ENCODE peak calls at places on chromosomes 1 and 21, in eight cellular contexts. R, L, S, Z, I, O, Y and U are unnamed samples.

GRCh38 chr1:159864262-159864661 is 1.8 kb upstream of the VSIG8 start:
- DNase-seq in R (no peak), L (no peak), S (no peak), Z (no peak), I (no peak), O (no peak), Y (no peak), U (no peak)

GRCh38 chr21:36310016-36310415 is 10.0 kb upstream of the MORC3 start:
- DNase-seq in R (peak), L (no peak), S (no peak), Z (no peak), I (no peak), O (no peak), Y (no peak), U (no peak)

GRCh38 chr1:207925210-207925609 is 14.3 kb upstream of the CD34 start:
- DNase-seq in R (no peak), L (peak), S (peak), Z (no peak), I (peak), O (no peak), Y (no peak), U (peak)

GRCh38 chr1:56451491-56451890 is 127.9 kb downstream of the PLPP3 start:
- DNase-seq in R (no peak), L (no peak), S (no peak), Z (no peak), I (no peak), O (no peak), Y (no peak), U (no peak)

GRCh38 chr1:50959303-50959912 is 659 bp downstream of the FAF1 start:
- DNase-seq in R (no peak), L (peak), S (no peak), Z (no peak), I (no peak), O (no peak), Y (no peak), U (peak)

GRCh38 chr1:151009206-151009587 is 948 bp downstream of the PRUNE1 start:
- DNase-seq in R (no peak), L (peak), S (no peak), Z (no peak), I (no peak), O (no peak), Y (no peak), U (no peak)

GRCh38 chr1:204702552-204703270 is 17.2 kb upstream of the LRRN2 start:
- DNase-seq in R (no peak), L (no peak), S (no peak), Z (no peak), I (no peak), O (no peak), Y (no peak), U (no peak)

GRCh38 chr1:226870026-226870322 is 442 bp upstream of the PSEN2 start:
- DNase-seq in R (no peak), L (no peak), S (no peak), Z (no peak), I (no peak), O (no peak), Y (no peak), U (no peak)

GRCh38 chr1:3968851-3969250 is 68.8 kb upstream of the C1orf174 start:
- DNase-seq in R (no peak), L (no peak), S (no peak), Z (no peak), I (peak), O (no peak), Y (no peak), U (no peak)

GRCh38 chr1:166164646-166164994 is 2.2 kb downstream of the FAM78B start:
- DNase-seq in R (no peak), L (no peak), S (no peak), Z (no peak), I (no peak), O (no peak), Y (no peak), U (no peak)

GRCh38 chr21:41612674-41613250 is 104.8 kb upstream of the TMPRSS2 start:
- DNase-seq in R (no peak), L (peak), S (peak), Z (peak), I (peak), O (peak), Y (peak), U (peak)

GRCh38 chr1:168112673-168113305 is 23.9 kb downstream of the GPR161 start:
- DNase-seq in R (peak), L (peak), S (no peak), Z (no peak), I (no peak), O (no peak), Y (no peak), U (peak)

GRCh38 chr1:179589524-179589923 is 2.1 kb upstream of the TDRD5 start:
- DNase-seq in R (no peak), L (no peak), S (no peak), Z (no peak), I (no peak), O (no peak), Y (no peak), U (no peak)

GRCh38 chr1:96538001-96538649 is 183.5 kb upstream of the PTBP2 start:
- DNase-seq in R (no peak), L (peak), S (no peak), Z (no peak), I (peak), O (no peak), Y (peak), U (peak)

GRCh38 chr1:29162476-29163138 is 19.1 kb downstream of the SRSF4 start:
- DNase-seq in R (no peak), L (no peak), S (no peak), Z (no peak), I (no peak), O (no peak), Y (no peak), U (no peak)

GRCh38 chr1:179329862-179330261 is 35.9 kb upstream of the AXDND1 start:
- DNase-seq in R (no peak), L (no peak), S (no peak), Z (no peak), I (no peak), O (no peak), Y (no peak), U (no peak)

GRCh38 chr21:39345440-39345839 is 3.4 kb downstream of the HMGN1 start:
- DNase-seq in R (no peak), L (no peak), S (no peak), Z (no peak), I (no peak), O (no peak), Y (no peak), U (no peak)

GRCh38 chr1:65467536-65467935 is 47.1 kb downstream of the LEPR start:
- DNase-seq in R (no peak), L (peak), S (no peak), Z (no peak), I (peak), O (no peak), Y (no peak), U (no peak)

GRCh38 chr1:42335809-42336518 is 929 bp upstream of the FOXJ3 start:
- DNase-seq in R (no peak), L (peak), S (no peak), Z (peak), I (no peak), O (no peak), Y (no peak), U (no peak)

GRCh38 chr1:246425139-246425794 is 81.8 kb downstream of the SMYD3 start:
- DNase-seq in R (no peak), L (no peak), S (no peak), Z (no peak), I (no peak), O (no peak), Y (no peak), U (no peak)

GRCh38 chr1:68904472-68904871 is 407.6 kb upstream of the DEPDC1 start:
- DNase-seq in R (no peak), L (peak), S (no peak), Z (no peak), I (peak), O (no peak), Y (no peak), U (no peak)

GRCh38 chr1:244435562-244436205 is 16.0 kb downstream of the ADSS2 start:
- DNase-seq in R (peak), L (peak), S (no peak), Z (no peak), I (no peak), O (no peak), Y (no peak), U (no peak)

GRCh38 chr21:45570826-45571601 is 28.8 kb upstream of the SLC19A1 start:
- DNase-seq in R (no peak), L (peak), S (no peak), Z (no peak), I (no peak), O (no peak), Y (no peak), U (no peak)

GRCh38 chr1:206797534-206798383 is 25.5 kb upstream of the IL10 start:
- DNase-seq in R (no peak), L (no peak), S (no peak), Z (no peak), I (peak), O (no peak), Y (peak), U (peak)

GRCh38 chr1:166884040-166884642 is 8.1 kb upstream of the TADA1 start:
- DNase-seq in R (peak), L (peak), S (peak), Z (peak), I (peak), O (peak), Y (peak), U (peak)

GRCh38 chr1:42735477-42736105 is 4.4 kb downstream of the CLDN19 start:
- DNase-seq in R (no peak), L (no peak), S (no peak), Z (no peak), I (no peak), O (no peak), Y (no peak), U (no peak)

GRCh38 chr1:75615664-75616435 is 4.9 kb upstream of the SLC44A5 start:
- DNase-seq in R (no peak), L (peak), S (no peak), Z (no peak), I (peak), O (peak), Y (peak), U (no peak)

GRCh38 chr1:224170748-224171478 is 12.1 kb upstream of the DEGS1 start:
- DNase-seq in R (no peak), L (peak), S (no peak), Z (no peak), I (peak), O (no peak), Y (no peak), U (peak)

GRCh38 chr1:162215902-162216301 is 146.4 kb downstream of the NOS1AP start:
- DNase-seq in R (no peak), L (no peak), S (no peak), Z (no peak), I (no peak), O (no peak), Y (no peak), U (no peak)

GRCh38 chr1:228177936-228178710 is 12.5 kb downstream of the IBA57 start:
- DNase-seq in R (no peak), L (no peak), S (no peak), Z (no peak), I (no peak), O (no peak), Y (no peak), U (no peak)

GRCh38 chr1:157270705-157271274 is 132.6 kb upstream of the ETV3 start:
- DNase-seq in R (no peak), L (no peak), S (no peak), Z (no peak), I (peak), O (no peak), Y (no peak), U (no peak)

GRCh38 chr1:91853397-91853796 is 32.6 kb downstream of the TGFBR3 start:
- DNase-seq in R (no peak), L (no peak), S (no peak), Z (no peak), I (no peak), O (no peak), Y (no peak), U (no peak)

GRCh38 chr1:162223488-162223887 is 153.2 kb downstream of the SPATA46 start:
- DNase-seq in R (no peak), L (no peak), S (no peak), Z (no peak), I (no peak), O (no peak), Y (no peak), U (no peak)

GRCh38 chr1:229108598-229109201 is 162.2 kb upstream of the RAB4A start:
- DNase-seq in R (no peak), L (no peak), S (no peak), Z (no peak), I (peak), O (no peak), Y (no peak), U (no peak)

GRCh38 chr1:109821831-109822745 is 58.4 kb upstream of the EPS8L3 start:
- DNase-seq in R (no peak), L (peak), S (no peak), Z (no peak), I (peak), O (no peak), Y (no peak), U (no peak)

GRCh38 chr21:36790616-36791015 is 91.7 kb downstream of the SIM2 start:
- DNase-seq in R (no peak), L (no peak), S (no peak), Z (no peak), I (no peak), O (no peak), Y (no peak), U (no peak)

GRCh38 chr1:41411229-41411628 is 50.0 kb downstream of the FOXO6 start:
- DNase-seq in R (no peak), L (no peak), S (no peak), Z (no peak), I (no peak), O (no peak), Y (no peak), U (no peak)